ENCODE peak calls at places on chromosomes 6 and 20, in nine cellular contexts. F is ovary, M is lower lobe of right lung, W is pancreas, T is OCI-LY7, R is bronchial epithelial cell, G is AG10803, U is fibroblast of the aortic adventitia, O is left lung. N is an unnamed sample.

GRCh38 chr6:32369678-32370077 is 2.0 kb downstream of the TSBP1 start:
- DNase-seq in R (peak), W (no peak), T (no peak), G (peak), U (peak), O (no peak), F (no peak), M (no peak), N (peak)

GRCh38 chr6:154765273-154765672 is 32.1 kb downstream of the SCAF8 start:
- DNase-seq in G (no peak), M (no peak), T (no peak), F (no peak), O (no peak), R (no peak), U (no peak), W (no peak), N (no peak)

GRCh38 chr20:5096463-5096862 is 23.3 kb downstream of the PCNA start:
- DNase-seq in W (no peak), F (no peak), T (no peak), G (no peak), O (no peak), R (no peak), U (no peak), M (no peak), N (no peak)

GRCh38 chr6:14272111-14273085 is 154.8 kb downstream of the CD83 start:
- DNase-seq in M (no peak), T (no peak), R (peak), O (no peak), G (no peak), W (no peak), F (no peak), U (peak), N (peak)

GRCh38 chr20:38260378-38261053 is at the start of gene KIAA1755:
- DNase-seq in W (no peak), F (peak), R (no peak), U (peak), M (no peak), G (no peak), T (no peak), O (peak), N (no peak)

GRCh38 chr6:118810420-118811027 is 83.4 kb upstream of the ASF1A start:
- DNase-seq in G (no peak), T (peak), O (no peak), U (no peak), M (peak), F (no peak), W (no peak), R (no peak), N (no peak)

GRCh38 chr6:81682238-81682795 is 70.2 kb downstream of the TENT5A start:
- DNase-seq in U (no peak), W (no peak), T (no peak), M (no peak), R (no peak), O (no peak), G (no peak), F (no peak), N (no peak)

GRCh38 chr6:132937466-132937906 is 123.1 kb downstream of the RPS12 start:
- DNase-seq in O (no peak), M (no peak), W (peak), T (peak), F (no peak), G (peak), R (peak), U (peak), N (peak)

GRCh38 chr6:97947841-97948240 is 664.8 kb upstream of the MMS22L start:
- DNase-seq in F (no peak), R (peak), T (no peak), G (peak), M (peak), O (no peak), W (peak), U (peak), N (peak)

GRCh38 chr6:35468980-35469710 is 944 bp downstream of the RPL10A start:
- DNase-seq in U (no peak), R (no peak), O (peak), F (peak), W (peak), T (peak), G (no peak), M (no peak), N (no peak)

DNA sequence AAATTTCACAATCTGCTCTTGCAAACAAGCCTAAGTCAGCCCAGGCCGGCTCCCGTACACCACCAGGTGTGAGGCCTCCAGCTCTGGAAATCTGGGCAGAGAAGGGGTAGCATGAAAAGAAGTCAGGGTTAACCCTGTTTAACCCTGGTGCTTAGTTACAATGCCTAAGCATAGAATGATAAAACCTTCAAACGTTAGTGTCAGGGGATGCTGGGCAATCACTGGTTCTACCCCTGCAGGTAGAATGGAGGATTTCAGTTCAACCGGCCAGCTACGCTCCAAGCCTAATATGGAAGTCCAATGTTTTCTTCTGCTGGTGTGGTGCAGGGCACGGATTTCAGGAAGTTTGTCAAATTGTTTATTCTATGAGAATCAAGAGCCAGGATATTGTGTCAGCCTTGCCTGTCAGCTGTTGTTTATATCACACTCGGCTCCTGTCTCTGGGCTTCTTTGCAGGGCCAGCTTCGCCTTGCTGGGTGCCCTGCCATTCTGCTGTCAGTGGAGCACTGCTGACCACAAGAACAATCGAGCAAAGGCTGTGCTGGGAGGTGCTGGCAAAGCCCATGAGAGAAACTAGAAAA is 20.2 kb upstream of the CD93 start:
- DNase-seq in M (no peak), R (peak), F (no peak), O (no peak), W (no peak), G (no peak), T (no peak), U (no peak), N (peak)
- TF ChIP-seq CTCF in M (peak), R (peak), F (no peak), O (no peak), W (no peak), G (no peak), T (no peak), U (no peak), N (peak)

DNA sequence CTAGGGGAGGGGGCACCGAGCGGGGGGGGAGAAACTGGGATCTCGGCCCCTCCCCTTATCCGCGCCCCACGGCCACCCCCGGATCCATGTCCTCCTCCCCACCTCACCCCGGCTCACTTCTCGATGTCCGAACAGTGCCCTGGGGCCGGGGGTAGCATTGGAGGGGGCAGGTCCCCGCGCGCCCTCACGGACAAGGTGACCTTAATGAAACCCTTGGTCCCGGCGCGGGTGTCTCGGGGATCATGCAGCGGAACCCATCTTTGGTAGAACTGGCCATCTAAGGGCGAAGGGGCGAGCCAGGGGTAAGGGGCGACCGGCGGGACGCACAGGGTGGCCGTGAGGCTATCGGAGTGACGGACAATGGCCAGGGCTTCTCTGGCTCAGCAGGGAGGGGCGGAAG is 13.6 kb upstream of the SPAG4 start:
- DNase-seq in F (no peak), W (no peak), G (no peak), U (no peak), T (no peak), R (no peak), M (no peak), O (no peak), N (no peak)
- H3K4me3 ChIP-seq in F (peak), W (peak), G (no peak), U (peak), T (peak), R (peak), M (peak), O (peak), N (peak)

DNA sequence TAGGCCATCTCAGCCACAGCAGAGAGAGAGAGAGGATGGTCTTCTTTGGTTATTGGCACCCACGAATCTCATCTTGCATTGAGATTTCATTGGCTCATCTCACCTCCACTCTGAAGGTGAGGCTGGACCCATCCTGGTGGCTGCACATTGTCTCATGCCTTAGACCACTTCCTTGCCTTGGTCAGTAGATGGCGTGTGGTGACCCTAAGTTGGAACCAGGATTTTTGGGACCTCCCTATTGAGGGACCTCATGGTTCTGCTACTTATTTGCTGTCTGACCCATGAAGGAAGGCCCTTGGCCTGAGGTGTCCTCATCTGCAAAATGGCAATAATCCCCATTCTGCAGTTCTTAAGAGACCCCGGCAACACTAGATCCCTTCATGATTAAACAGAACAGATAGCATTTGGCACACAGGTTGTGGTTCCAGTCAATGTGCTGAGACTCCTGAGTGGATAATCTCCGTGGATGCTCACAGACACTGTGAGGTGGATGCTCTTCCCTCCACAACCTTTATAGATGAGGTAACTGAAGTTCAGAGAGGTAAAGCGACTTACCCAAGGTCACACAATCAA is 21.5 kb upstream of the AAR2 start:
- DNase-seq in M (no peak), F (no peak), R (peak), T (peak), U (peak), O (no peak), G (peak), W (no peak), N (peak)
- TF ChIP-seq CTCF in M (peak), F (no peak), R (peak), T (peak), U (peak), O (no peak), G (peak), W (no peak), N (peak)

GRCh38 chr20:20548527-20549266 is 163.7 kb downstream of the RALGAPA2 start:
- DNase-seq in R (peak), W (no peak), T (no peak), O (no peak), M (no peak), U (no peak), F (no peak), G (no peak), N (no peak)

GRCh38 chr20:20549267-20549612 is 163.2 kb downstream of the RALGAPA2 start:
- DNase-seq in G (no peak), U (peak), O (no peak), W (peak), R (peak), M (no peak), T (no peak), F (no peak), N (peak)

GRCh38 chr20:20551409-20551808 is 161.0 kb downstream of the RALGAPA2 start:
- DNase-seq in R (no peak), O (no peak), W (no peak), G (no peak), U (no peak), F (no peak), M (no peak), T (no peak), N (no peak)

GRCh38 chr20:20547876-20548266 is 164.6 kb downstream of the RALGAPA2 start:
- DNase-seq in G (no peak), O (no peak), W (no peak), R (no peak), U (no peak), T (no peak), F (no peak), M (no peak), N (no peak)

GRCh38 chr20:20549699-20550098 is 162.7 kb downstream of the RALGAPA2 start:
- DNase-seq in U (peak), T (no peak), R (peak), W (no peak), O (no peak), F (no peak), M (no peak), G (peak), N (peak)
- H3K4me3 ChIP-seq in U (no peak), T (no peak), R (no peak), W (no peak), O (no peak), F (no peak), M (no peak), G (no peak), N (no peak)

GRCh38 chr6:44471271-44471981 is 83.9 kb downstream of the CDC5L start:
- DNase-seq in U (no peak), G (no peak), T (no peak), R (no peak), W (no peak), M (no peak), O (peak), F (no peak), N (no peak)

GRCh38 chr6:44470746-44471145 is 83.2 kb downstream of the CDC5L start:
- DNase-seq in U (no peak), W (no peak), G (no peak), T (no peak), M (no peak), O (no peak), R (no peak), F (no peak), N (no peak)

GRCh38 chr6:44472250-44472945 is 84.9 kb downstream of the CDC5L start:
- DNase-seq in O (no peak), F (no peak), R (no peak), T (no peak), U (no peak), M (no peak), G (no peak), W (no peak), N (no peak)

GRCh38 chr6:44468835-44469234 is 81.3 kb downstream of the CDC5L start:
- DNase-seq in R (no peak), F (no peak), G (no peak), T (no peak), W (no peak), M (no peak), U (no peak), O (no peak), N (no peak)

GRCh38 chr6:44470106-44470446 is 82.6 kb downstream of the CDC5L start:
- DNase-seq in U (no peak), O (no peak), M (no peak), R (peak), T (no peak), W (no peak), F (no peak), G (no peak), N (no peak)
- TF ChIP-seq CTCF in U (no peak), O (no peak), M (peak), R (no peak), T (peak), W (no peak), F (no peak), G (no peak), N (no peak)

GRCh38 chr6:11413728-11414127 is 123.8 kb upstream of the TMEM170B start:
- DNase-seq in U (no peak), G (peak), R (peak), W (no peak), F (no peak), O (no peak), M (no peak), T (no peak), N (peak)

GRCh38 chr6:11411592-11411991 is 126.0 kb upstream of the TMEM170B start:
- DNase-seq in F (no peak), M (no peak), G (no peak), O (no peak), W (no peak), U (no peak), T (no peak), R (no peak), N (no peak)

GRCh38 chr6:11412011-11412424 is 125.5 kb upstream of the TMEM170B start:
- DNase-seq in U (peak), O (no peak), F (no peak), W (no peak), R (no peak), M (no peak), T (no peak), G (peak), N (peak)

GRCh38 chr6:11413112-11413687 is 124.3 kb upstream of the TMEM170B start:
- DNase-seq in R (no peak), O (no peak), T (no peak), W (no peak), F (no peak), U (no peak), M (no peak), G (no peak), N (no peak)

GRCh38 chr6:11412616-11413015 is 124.9 kb upstream of the TMEM170B start:
- DNase-seq in U (no peak), M (no peak), O (no peak), G (no peak), R (no peak), T (no peak), W (no peak), F (no peak), N (no peak)
- H3K4me3 ChIP-seq in U (no peak), M (no peak), O (no peak), G (no peak), R (no peak), T (no peak), W (no peak), F (no peak), N (no peak)

GRCh38 chr20:23365390-23366165 is 3.6 kb downstream of the GZF1 start:
- DNase-seq in T (no peak), F (no peak), O (peak), R (no peak), U (no peak), W (no peak), G (no peak), M (no peak), N (no peak)
- TF ChIP-seq CTCF in T (no peak), F (no peak), O (no peak), R (no peak), U (no peak), W (no peak), G (no peak), M (no peak), N (no peak)

DNA sequence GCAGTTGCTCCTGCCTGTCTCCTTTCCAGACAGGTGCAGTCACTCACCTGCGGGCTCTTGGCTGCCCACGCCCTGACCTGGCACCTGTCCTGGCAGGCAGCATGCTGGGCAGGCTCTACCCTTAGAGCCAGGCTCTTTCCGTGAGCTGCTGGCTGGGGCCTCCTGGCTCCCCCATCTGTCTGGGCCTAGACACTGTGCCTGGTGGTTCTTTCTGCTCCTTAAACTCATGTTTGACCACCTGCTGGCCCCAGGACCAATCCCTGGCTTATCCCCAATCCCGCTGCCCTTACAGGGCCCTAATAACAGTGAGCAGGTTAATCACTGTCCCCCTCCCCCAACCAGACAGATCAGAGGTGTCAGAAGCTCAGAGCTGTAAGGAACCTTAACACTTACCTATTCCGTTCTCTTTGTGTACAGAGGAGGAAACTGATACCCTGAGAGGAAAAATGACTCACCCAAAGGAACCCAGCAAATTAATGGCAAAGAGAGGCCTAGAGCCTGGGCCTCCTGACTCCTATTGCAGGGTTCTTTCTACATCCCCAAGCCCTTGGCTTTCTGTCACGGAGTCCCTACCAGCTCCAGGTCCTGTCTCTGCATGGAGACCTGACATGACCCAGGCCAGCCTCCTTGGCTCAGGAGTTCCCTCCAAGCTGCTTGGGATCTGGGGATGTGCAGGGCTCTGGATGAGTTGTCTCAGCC is 54.7 kb downstream of the RAB44 start:
- DNase-seq in U (no peak), W (no peak), F (no peak), M (no peak), G (no peak), O (no peak), R (peak), T (peak), N (no peak)
- H3K4me3 ChIP-seq in U (no peak), W (no peak), F (no peak), M (no peak), G (no peak), O (no peak), R (no peak), T (peak), N (no peak)

GRCh38 chr6:1570848-1571247 is 38.9 kb upstream of the FOXC1 start:
- DNase-seq in R (no peak), G (no peak), F (no peak), U (no peak), W (no peak), M (no peak), O (no peak), T (no peak), N (no peak)
- TF ChIP-seq CTCF in R (no peak), G (no peak), F (no peak), U (no peak), W (no peak), M (no peak), O (no peak), T (no peak), N (no peak)

GRCh38 chr6:146857180-146857959 is 258.6 kb downstream of the ADGB start:
- DNase-seq in W (peak), G (peak), M (peak), U (peak), O (peak), T (peak), F (peak), R (peak), N (peak)

GRCh38 chr6:146859795-146860495 is 261.2 kb downstream of the ADGB start:
- DNase-seq in F (no peak), R (peak), U (peak), T (no peak), G (peak), O (no peak), M (no peak), W (no peak), N (no peak)

GRCh38 chr6:146859206-146859605 is 260.4 kb downstream of the ADGB start:
- DNase-seq in F (no peak), U (no peak), G (no peak), R (no peak), W (no peak), M (no peak), O (no peak), T (no peak), N (no peak)

GRCh38 chr6:146856296-146856695 is 257.5 kb downstream of the ADGB start:
- DNase-seq in G (no peak), M (no peak), W (no peak), O (no peak), R (no peak), U (no peak), F (no peak), T (no peak), N (no peak)

DNA sequence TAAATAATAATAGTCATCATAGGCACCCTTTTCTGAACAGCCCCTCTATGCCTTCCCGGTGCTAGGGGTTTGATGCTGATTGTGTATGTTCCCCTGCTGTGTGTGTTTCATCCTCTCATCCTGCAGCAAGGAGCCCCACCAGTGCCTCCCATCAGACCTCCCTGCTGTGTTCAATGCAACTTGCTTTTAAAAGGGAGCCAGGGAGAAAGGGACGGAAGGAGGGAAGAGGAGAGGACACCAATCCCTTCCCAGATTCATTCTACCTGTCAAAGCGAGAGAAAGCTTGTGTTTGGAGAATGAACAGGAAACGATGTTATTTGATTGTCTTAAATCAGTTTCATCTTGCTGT is 259.2 kb downstream of the ADGB start:
- DNase-seq in M (no peak), R (no peak), O (no peak), G (no peak), T (no peak), U (no peak), F (no peak), W (no peak), N (no peak)
- H3K4me3 ChIP-seq in M (peak), R (no peak), O (peak), G (peak), T (no peak), U (peak), F (peak), W (no peak), N (no peak)

N was measured in cardiac fibroblast.